ENCODE peak calls at places on chromosomes 4 and X, in seven cellular contexts. X, M, T, B, S, A and G are unnamed samples.

GRCh38 chr4:4985036-4985435 is 34.2 kb downstream of the CYTL1 start:
- DNase-seq in B (no peak), M (no peak), T (no peak), X (no peak), A (no peak), S (no peak), G (no peak)

GRCh38 chrX:152639426-152639825 is 1.7 kb downstream of the GABRQ start:
- DNase-seq in M (no peak), B (no peak), A (no peak), T (no peak), S (no peak), X (no peak), G (no peak)

GRCh38 chrX:153476628-153477027 is 6.3 kb upstream of the HAUS7 start:
- DNase-seq in S (no peak), A (no peak), M (no peak), T (peak; percentile 68), X (no peak), B (peak; percentile 9), G (no peak)

GRCh38 chrX:30906726-30907125 is 17.7 kb upstream of the TAB3 start:
- DNase-seq in B (peak; percentile 3), A (no peak), T (no peak), X (no peak), S (no peak), M (peak; percentile 7), G (no peak)

GRCh38 chr4:80094191-80094590 is 21.2 kb upstream of the ANTXR2 start:
- DNase-seq in A (no peak), T (no peak), M (peak; percentile 64), S (no peak), X (no peak), B (peak; percentile 53), G (no peak)

GRCh38 chrX:78092296-78092695 is 11.8 kb upstream of the PGK1 start:
- DNase-seq in B (peak; percentile 82), M (peak; percentile 40), S (no peak), T (no peak), X (no peak), A (no peak), G (peak; percentile 40)

GRCh38 chrX:68084765-68085164 is 348.5 kb downstream of the OPHN1 start:
- DNase-seq in A (no peak), S (peak; percentile 20), X (no peak), M (peak; percentile 57), T (no peak), B (peak; percentile 65), G (peak; percentile 4)

GRCh38 chrX:37347420-37347819 is 1.7 kb upstream of the PRRG1 start:
- DNase-seq in A (no peak), T (peak; percentile 8), M (peak; percentile 47), X (no peak), B (peak; percentile 55), S (no peak), G (no peak)

GRCh38 chr4:21680326-21680898 is 268.2 kb downstream of the KCNIP4 start:
- DNase-seq in X (no peak), T (no peak), A (no peak), B (no peak), M (no peak), S (no peak), G (no peak)

GRCh38 chr4:13908455-13908854 is 280.9 kb upstream of the BOD1L1 start:
- DNase-seq in X (no peak), T (no peak), B (peak; percentile 53), M (no peak), S (no peak), A (no peak), G (no peak)

GRCh38 chr4:22876281-22876680 is 183.5 kb downstream of the GBA3 start:
- DNase-seq in A (no peak), S (no peak), B (no peak), M (no peak), T (no peak), X (no peak), G (no peak)

GRCh38 chr4:25950476-25951389 is 36.7 kb downstream of the SMIM20 start:
- DNase-seq in A (no peak), B (peak; percentile 8), X (no peak), T (no peak), S (no peak), M (no peak), G (no peak)

GRCh38 chr4:169815606-169816005 is 57.9 kb upstream of the HPF1 start:
- DNase-seq in X (no peak), T (peak; percentile 42), S (no peak), A (no peak), B (no peak), M (peak; percentile 8), G (no peak)

GRCh38 chrX:120299928-120300327 is 11.3 kb downstream of the TMEM255A start:
- DNase-seq in X (no peak), S (no peak), B (no peak), A (no peak), M (no peak), T (no peak), G (no peak)

GRCh38 chr4:161010227-161010626 is 1153.6 kb downstream of the FSTL5 start:
- DNase-seq in B (no peak), M (no peak), X (no peak), A (no peak), T (no peak), S (no peak), G (no peak)

GRCh38 chr4:52718123-52718522 is 33.1 kb downstream of the ERVMER34-1 start:
- DNase-seq in B (peak; percentile 45), M (no peak), X (no peak), S (no peak), A (no peak), T (no peak), G (peak; percentile 49)

GRCh38 chrX:103464071-103464773 is 55.1 kb downstream of the RAB40A start:
- DNase-seq in M (peak; percentile 44), T (peak; percentile 50), A (peak; percentile 10), S (no peak), B (peak; percentile 66), X (no peak), G (no peak)

GRCh38 chrX:153181822-153182221 is 2.7 kb downstream of the MAGEA1 start:
- DNase-seq in X (no peak), M (no peak), A (no peak), T (no peak), B (no peak), S (no peak), G (no peak)

GRCh38 chrX:137563681-137564651 is 2.0 kb upstream of the ZIC3 start:
- DNase-seq in A (no peak), S (no peak), M (no peak), B (no peak), T (no peak), X (no peak), G (no peak)

GRCh38 chr4:87916636-87917035 is 58.9 kb upstream of the SPP1 start:
- DNase-seq in A (no peak), S (no peak), M (no peak), X (no peak), B (no peak), T (no peak), G (no peak)
- H3K4me3 ChIP-seq in A (no peak overlapping the region), S (no peak overlapping the region), M (no peak overlapping the region), X (no peak overlapping the region), B (no peak overlapping the region), T (no peak overlapping the region), G (no peak overlapping the region)

GRCh38 chr4:85474818-85475630 is at the start of gene ARHGAP24:
- DNase-seq in A (peak; percentile 78), S (peak; percentile 91), M (peak; percentile 99), T (peak; percentile 93), X (peak; percentile 91), B (peak; percentile 100), G (peak; percentile 96)

GRCh38 chr4:85474356-85474755 is 594 bp upstream of the ARHGAP24 start:
- DNase-seq in S (no peak), A (no peak), T (no peak), X (no peak), B (peak; percentile 33), M (no peak), G (no peak)

GRCh38 chr4:85477538-85477937 is 2.6 kb downstream of the ARHGAP24 start:
- DNase-seq in A (no peak), S (no peak), X (peak; percentile 51), T (no peak), M (peak; percentile 26), B (no peak), G (no peak)

GRCh38 chr4:85478576-85478975 is 3.6 kb downstream of the ARHGAP24 start:
- DNase-seq in T (no peak), X (no peak), A (no peak), M (peak; percentile 77), S (no peak), B (peak; percentile 35), G (no peak)

DNA sequence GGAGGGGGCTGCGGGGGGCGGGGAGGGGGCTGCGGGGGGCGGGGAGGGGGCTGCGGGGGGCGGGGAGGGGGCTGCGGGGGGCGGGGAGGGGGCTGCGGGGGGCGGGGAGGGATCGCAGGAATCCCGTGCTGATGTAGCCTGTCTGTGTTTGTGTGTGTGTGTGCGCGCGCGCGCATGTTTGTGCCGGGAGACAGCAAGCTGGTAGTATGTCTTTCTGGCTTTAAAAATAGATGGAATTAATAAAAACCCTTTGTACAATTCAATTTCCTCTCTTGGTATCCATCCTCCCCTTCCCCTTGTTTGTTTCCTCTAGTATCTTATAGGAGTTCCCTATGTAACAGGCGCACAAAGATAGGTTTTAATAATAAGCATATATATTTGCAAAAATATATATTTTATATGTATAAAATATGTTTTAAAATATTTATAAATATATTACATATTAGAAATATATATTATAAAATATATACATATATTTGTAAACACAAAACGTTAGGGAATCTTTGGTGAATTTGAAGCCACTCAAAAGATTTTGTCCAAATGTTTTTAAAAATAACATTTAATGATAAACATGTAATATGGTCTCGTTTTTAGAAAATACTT is 782 bp downstream of the ARHGAP24 start:
- DNase-seq in M (peak; percentile 29), S (no peak), X (peak; percentile 50), B (peak; percentile 60), A (no peak), T (peak; percentile 52), G (no peak)
- H3K4me3 ChIP-seq in M (peak overlapping the region; percentile 90), S (peak overlapping the region; percentile 53), X (peak overlapping the region; percentile 58), B (peak overlapping the region; percentile 60), A (peak overlapping the region; percentile 44), T (peak overlapping the region; percentile 37), G (peak overlapping the region; percentile 69)

GRCh38 chr4:143742834-143743233 is 42.4 kb upstream of the FREM3 start:
- DNase-seq in M (no peak), T (no peak), S (no peak), X (no peak), A (no peak), B (no peak), G (no peak)
- H3K4me3 ChIP-seq in M (no peak overlapping the region), T (no peak overlapping the region), S (no peak overlapping the region), X (no peak overlapping the region), A (no peak overlapping the region), B (no peak overlapping the region), G (no peak overlapping the region)

GRCh38 chrX:40145670-40146470 is 48.1 kb upstream of the BCOR start:
- DNase-seq in S (no peak), T (no peak), M (no peak), X (no peak), B (no peak), A (no peak), G (no peak)
- H3K4me3 ChIP-seq in S (peak overlapping the region; percentile 12), T (peak overlapping the region; percentile 61), M (peak overlapping the region; percentile 50), X (peak overlapping the region; percentile 25), B (peak overlapping the region; percentile 37), A (peak overlapping the region; percentile 33), G (peak overlapping the region; percentile 45)